ENCODE peak calls at places on chromosomes 13 and 19, in seven cellular contexts. S, J, M, R, U, F and D are unnamed samples.

GRCh38 chr19:54106716-54107115 is 4.1 kb downstream of the NDUFA3 start:
- DNase-seq in U (peak), F (no peak), J (no peak), R (no peak), M (no peak), S (no peak), D (no peak)

GRCh38 chr13:90696254-90696653 is 651.2 kb upstream of the MIR17HG start:
- DNase-seq in M (no peak), R (peak), U (no peak), F (no peak), S (no peak), J (no peak), D (no peak)

GRCh38 chr19:35120492-35120891 is 4.9 kb downstream of the FXYD3 start:
- DNase-seq in S (no peak), J (no peak), F (no peak), R (peak), M (no peak), U (no peak), D (no peak)

GRCh38 chr13:98843482-98843877 is 91.0 kb upstream of the SLC15A1 start:
- DNase-seq in U (no peak), R (no peak), S (no peak), M (no peak), F (no peak), J (no peak), D (no peak)

GRCh38 chr13:81596224-81596753 is 1255.4 kb upstream of the SPRY2 start:
- DNase-seq in F (no peak), U (no peak), S (no peak), M (no peak), R (no peak), J (no peak), D (no peak)

GRCh38 chr19:16860996-16861395 is 27.8 kb upstream of the F2RL3 start:
- DNase-seq in M (no peak), U (no peak), F (no peak), J (no peak), R (no peak), S (no peak), D (no peak)

GRCh38 chr13:29454931-29455481 is 140.5 kb downstream of the SLC7A1 start:
- DNase-seq in U (no peak), F (peak), J (no peak), R (peak), M (no peak), S (peak), D (no peak)

GRCh38 chr13:25864116-25864515 is 187.7 kb downstream of the SHISA2 start:
- DNase-seq in M (no peak), J (no peak), F (no peak), S (no peak), R (no peak), U (no peak), D (no peak)

GRCh38 chr13:41501281-41501680 is 43.9 kb downstream of the RGCC start:
- DNase-seq in R (no peak), M (no peak), S (no peak), J (no peak), U (no peak), F (no peak), D (no peak)

GRCh38 chr13:98525852-98526512 is 50.9 kb downstream of the STK24 start:
- DNase-seq in J (no peak), M (no peak), S (no peak), F (no peak), R (no peak), U (no peak), D (no peak)

GRCh38 chr13:113802090-113802531 is 43.1 kb downstream of the TMEM255B start:
- DNase-seq in R (peak), U (peak), F (no peak), J (no peak), S (no peak), M (no peak), D (peak)

GRCh38 chr13:80824231-80824630 is 483.3 kb upstream of the SPRY2 start:
- DNase-seq in R (no peak), J (no peak), S (no peak), M (no peak), U (no peak), F (no peak), D (no peak)

GRCh38 chr19:42220751-42221097 is 612 bp downstream of the ZNF526 start:
- DNase-seq in R (no peak), U (no peak), F (no peak), S (peak), M (no peak), J (no peak), D (no peak)

GRCh38 chr19:33284756-33285155 is 17.6 kb downstream of the CEBPA start:
- DNase-seq in R (no peak), F (no peak), S (no peak), U (no peak), M (no peak), J (no peak), D (no peak)

GRCh38 chr13:33743438-33744368 is 74.2 kb upstream of the RFC3 start:
- DNase-seq in S (no peak), U (no peak), M (no peak), R (no peak), J (no peak), F (no peak), D (no peak)

GRCh38 chr19:7524992-7525739 is 2.7 kb downstream of the MCOLN1 start:
- DNase-seq in M (no peak), J (no peak), F (no peak), U (no peak), R (no peak), S (no peak), D (no peak)

GRCh38 chr19:24033962-24034342 is 53.0 kb upstream of the ZNF254 start:
- DNase-seq in F (peak), M (no peak), S (peak), J (peak), R (peak), U (no peak), D (peak)

GRCh38 chr13:30222253-30222652 is 85.1 kb downstream of the KATNAL1 start:
- DNase-seq in R (peak), M (no peak), F (no peak), J (no peak), S (no peak), U (no peak), D (no peak)

GRCh38 chr19:29724102-29724641 is 9.1 kb upstream of the C19orf12 start:
- DNase-seq in R (peak), F (no peak), S (peak), U (no peak), M (no peak), J (no peak), D (no peak)

GRCh38 chr13:73274147-73274546 is 215.3 kb downstream of the KLF5 start:
- DNase-seq in R (peak), F (no peak), U (no peak), S (no peak), J (no peak), M (no peak), D (no peak)

GRCh38 chr13:54029720-54030119 is 1001.1 kb downstream of the OLFM4 start:
- DNase-seq in J (no peak), S (no peak), R (no peak), U (no peak), M (no peak), F (no peak), D (no peak)

GRCh38 chr19:47107201-47107952 is 6.2 kb downstream of the ZC3H4 start:
- DNase-seq in S (peak), R (peak), F (no peak), M (no peak), U (no peak), J (peak), D (no peak)

GRCh38 chr13:52804202-52804641 is 44.2 kb downstream of the PCDH8 start:
- DNase-seq in M (no peak), F (no peak), J (no peak), R (no peak), S (no peak), U (no peak), D (no peak)

GRCh38 chr19:49890349-49891311 is 6.1 kb downstream of the IL4I1 start:
- DNase-seq in U (no peak), M (no peak), S (no peak), F (no peak), R (no peak), J (peak), D (no peak)

GRCh38 chr13:78976696-78977095 is 317.7 kb upstream of the OBI1 start:
- DNase-seq in J (no peak), U (no peak), R (no peak), S (no peak), M (no peak), F (no peak), D (no peak)

GRCh38 chr13:111219950-111220349 is 100.5 kb upstream of the TEX29 start:
- DNase-seq in M (no peak), S (no peak), F (no peak), R (no peak), J (no peak), U (no peak), D (no peak)

GRCh38 chr19:54470991-54471782 is 1.9 kb downstream of the CDC42EP5 start:
- DNase-seq in M (peak), R (no peak), U (no peak), J (peak), S (peak), F (no peak), D (no peak)

GRCh38 chr19:29446331-29446730 is 79.5 kb upstream of the VSTM2B start:
- DNase-seq in S (no peak), F (no peak), R (no peak), M (no peak), U (no peak), J (no peak), D (peak)

GRCh38 chr19:55225415-55225958 is 3.1 kb downstream of the TMEM86B start:
- DNase-seq in R (no peak), S (no peak), J (no peak), U (no peak), M (no peak), F (no peak), D (no peak)

GRCh38 chr13:30679483-30680330 is 55.6 kb upstream of the ALOX5AP start:
- DNase-seq in J (no peak), F (no peak), U (no peak), R (peak), S (peak), M (no peak), D (no peak)

GRCh38 chr19:31314849-31315620 is 34.2 kb downstream of the TSHZ3 start:
- DNase-seq in U (no peak), R (no peak), M (no peak), F (no peak), S (no peak), J (no peak), D (no peak)

DNA sequence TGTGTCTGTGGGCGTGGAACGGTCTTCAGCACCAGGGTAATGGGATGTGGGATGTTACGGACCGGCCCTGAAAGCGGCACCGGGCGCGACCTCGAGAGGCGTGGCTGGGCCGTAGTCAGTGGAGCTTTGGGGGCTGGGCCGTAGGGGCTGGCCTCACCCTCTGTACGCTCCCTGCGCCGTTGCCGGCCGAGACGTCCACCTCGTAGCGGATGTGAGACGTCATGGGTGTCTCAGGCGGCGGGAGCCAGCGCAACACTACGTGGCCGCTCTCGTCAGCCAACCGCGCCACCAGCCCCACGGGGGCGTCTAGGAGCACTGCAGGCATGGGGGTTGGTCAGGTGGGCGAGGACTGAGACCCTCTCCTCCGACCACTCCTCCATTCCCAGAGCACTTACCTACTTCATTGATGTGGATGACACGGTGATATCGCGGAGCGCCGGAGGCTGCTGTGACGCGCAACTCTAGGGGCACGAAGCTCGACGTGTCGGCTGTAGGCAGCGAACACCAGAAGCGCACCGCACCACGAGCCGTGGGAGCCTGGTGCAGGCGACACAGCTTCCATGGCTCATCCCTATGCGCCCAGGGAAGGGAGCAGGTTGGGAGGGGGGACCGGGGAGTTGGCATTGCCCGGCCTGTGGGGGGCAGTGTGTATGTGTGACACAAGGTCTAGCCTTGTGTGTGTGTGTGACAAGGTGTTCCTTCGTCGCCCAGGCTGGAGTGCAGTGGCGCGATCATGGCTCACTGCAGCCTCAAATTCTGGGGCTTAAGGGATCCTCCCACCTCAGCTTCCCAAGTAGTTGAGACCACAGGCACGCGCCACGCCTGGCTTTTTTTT is 2.4 kb downstream of the EPOR start:
- DNase-seq in F (no peak), S (peak), U (peak), M (no peak), J (peak), R (peak), D (peak)
- TF ChIP-seq CTCF in F (no peak), S (peak), U (no peak), M (no peak), J (no peak), R (peak), D (no peak)

DNA sequence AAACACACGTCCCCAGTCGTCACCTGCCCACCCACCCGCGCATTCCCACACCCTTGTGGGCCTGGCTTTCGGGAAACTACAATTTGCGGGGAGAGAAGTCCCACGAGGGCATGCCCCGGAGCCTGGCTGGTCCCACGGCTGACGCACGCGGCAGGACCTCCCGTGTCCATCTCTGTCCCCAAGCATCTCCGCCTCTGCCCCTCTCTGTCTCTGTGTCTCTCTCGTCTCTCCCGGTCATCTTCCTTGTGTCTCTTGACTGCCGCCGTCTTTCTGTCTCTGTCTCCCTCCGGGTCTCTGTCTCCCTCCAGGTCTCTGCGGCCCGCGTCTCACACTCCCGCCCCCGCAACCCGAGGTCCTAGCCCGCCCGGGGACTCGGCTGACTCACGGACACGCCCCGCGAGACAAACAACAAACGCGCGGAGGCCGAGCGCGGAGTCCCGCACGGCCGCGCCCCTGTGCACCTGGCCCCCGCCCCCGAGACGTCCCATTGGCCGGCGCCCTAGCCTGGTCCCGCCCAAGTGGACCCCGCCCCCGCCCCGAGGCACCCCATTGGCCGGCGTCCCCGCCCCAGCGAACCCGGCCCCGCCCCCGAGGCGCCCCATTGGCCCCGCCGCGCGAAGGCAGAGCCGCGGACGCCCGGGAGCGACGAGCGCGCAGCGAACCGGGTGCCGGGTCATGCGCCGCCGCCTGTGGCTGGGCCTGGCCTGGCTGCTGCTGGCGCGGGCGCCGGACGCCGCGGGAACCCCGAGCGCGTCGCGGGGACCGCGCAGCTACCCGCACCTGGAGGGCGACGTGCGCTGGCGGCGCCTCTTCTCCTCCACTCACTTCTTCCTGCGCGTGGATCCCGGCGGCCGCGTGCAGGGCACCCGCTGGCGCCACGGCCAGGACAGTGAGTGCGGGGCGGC is at the start of gene FGF22:
- DNase-seq in J (peak), M (peak), S (peak), F (peak), R (peak), U (peak), D (peak)
- H3K4me3 ChIP-seq in J (peak), M (peak), S (peak), F (peak), R (peak), U (peak), D (peak)

GRCh38 chr19:3062165-3063105 is at the start of gene TLE5:
- DNase-seq in F (no peak), S (peak), J (peak), M (no peak), R (no peak), U (no peak), D (no peak)
- TF ChIP-seq POLR2A in F (no peak), S (peak), J (no peak), M (peak), R (no peak), U (no peak), D (no peak)

GRCh38 chr13:32200741-32201140 is 114.4 kb downstream of the ZAR1L start:
- DNase-seq in S (no peak), R (no peak), U (no peak), F (no peak), M (no peak), J (no peak), D (no peak)
- TF ChIP-seq CTCF in S (no peak), R (no peak), U (no peak), F (no peak), M (no peak), J (no peak), D (no peak)

GRCh38 chr19:18120127-18120526 is 22.5 kb downstream of the MAST3 start:
- DNase-seq in J (no peak), F (no peak), U (no peak), R (no peak), S (no peak), M (no peak), D (no peak)
- H3K4me3 ChIP-seq in J (no peak), F (no peak), U (no peak), R (no peak), S (no peak), M (no peak), D (no peak)

GRCh38 chr19:19171821-19172532 is 1.9 kb upstream of the MEF2B start:
- DNase-seq in R (peak), F (no peak), S (no peak), J (no peak), U (no peak), M (no peak), D (no peak)
- TF ChIP-seq POLR2A in R (no peak), F (no peak), S (no peak), J (no peak), U (no peak), M (no peak), D (no peak)

DNA sequence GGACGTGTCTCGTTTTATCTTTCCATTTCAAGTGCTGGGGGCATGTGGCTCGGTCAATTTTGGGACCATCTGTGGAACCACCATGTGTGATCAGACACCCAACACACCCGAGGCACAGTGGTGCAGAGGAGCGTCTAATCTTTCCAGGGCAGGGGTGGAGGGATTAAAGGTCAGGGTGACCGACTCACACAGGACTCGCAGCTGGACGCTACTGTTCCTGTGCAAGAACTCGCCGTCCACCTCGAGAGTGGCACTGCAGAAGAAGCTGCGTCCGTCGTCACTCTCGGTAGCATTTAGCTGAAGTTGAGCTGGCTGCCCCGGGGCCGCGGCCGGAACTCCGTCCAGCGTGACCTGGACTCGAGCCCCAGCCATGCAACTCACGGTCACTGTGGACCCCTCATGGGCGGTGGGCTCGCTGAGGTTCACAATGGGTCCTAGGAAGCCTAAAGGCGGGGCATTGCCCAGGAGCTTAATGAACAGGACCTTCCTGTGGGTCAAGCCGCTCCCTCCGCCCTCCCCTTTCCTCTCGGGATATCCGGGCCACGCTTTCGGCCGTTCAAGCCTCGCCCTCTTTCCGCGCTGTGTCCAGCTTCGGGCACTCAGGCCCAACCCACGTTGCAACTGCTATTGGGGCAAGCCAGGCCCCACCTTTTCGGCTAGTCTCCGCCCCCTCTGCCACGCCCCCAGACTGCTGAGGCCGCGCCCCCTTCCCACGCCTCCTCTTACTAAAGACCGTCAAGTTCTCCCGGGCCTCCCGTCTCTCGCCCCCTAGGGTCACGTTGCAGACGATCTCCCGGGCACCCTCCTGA is 1.2 kb upstream of the RAVER1 start:
- DNase-seq in M (peak), U (peak), J (peak), F (peak), R (peak), S (peak), D (peak)
- TF ChIP-seq CTCF in M (no peak), U (no peak), J (no peak), F (no peak), R (no peak), S (no peak), D (no peak)

DNA sequence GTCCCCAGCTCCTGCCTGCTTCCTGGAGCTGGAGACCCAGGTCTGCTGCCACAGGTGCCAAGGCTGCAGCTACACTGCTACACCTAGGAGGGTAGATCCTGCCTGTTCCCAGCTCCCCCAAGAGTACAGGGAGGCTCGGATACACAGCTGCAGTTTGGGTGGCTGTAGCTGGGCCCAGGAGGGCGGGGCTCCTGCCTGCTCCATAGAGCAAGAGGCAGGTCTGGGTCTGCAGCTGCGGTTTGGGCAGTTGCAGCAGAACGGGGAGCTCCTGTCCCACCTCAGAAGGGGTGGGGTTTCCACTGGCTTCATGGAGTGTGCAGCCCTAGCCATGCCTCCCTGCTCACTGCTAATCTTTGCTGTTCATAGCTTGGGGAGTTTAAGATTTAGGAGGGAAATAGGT is 199.0 kb downstream of the NUFIP1 start:
- DNase-seq in U (no peak), F (no peak), S (no peak), M (no peak), R (no peak), J (peak), D (peak)
- H3K4me3 ChIP-seq in U (no peak), F (no peak), S (no peak), M (no peak), R (no peak), J (no peak), D (no peak)

GRCh38 chr13:109786457-109787134 is at the start of gene IRS2:
- DNase-seq in M (peak), J (peak), U (peak), S (peak), R (peak), F (peak), D (peak)
- TF ChIP-seq POLR2A in M (peak), J (no peak), U (peak), S (peak), R (peak), F (peak), D (no peak)